ENCODE peak calls at places on chromosomes 7 and 10, in seven cellular contexts. X, Y, H, U, T, Q and B are unnamed samples.

GRCh38 chr10:7501157-7501556 is 90.3 kb upstream of the SFMBT2 start:
- DNase-seq in X (no peak), Y (no peak), H (no peak), U (no peak), T (no peak), Q (no peak), B (no peak)

GRCh38 chr10:104253106-104253505 is 1.6 kb upstream of the GSTO1 start:
- DNase-seq in X (no peak), Y (no peak), H (peak), U (no peak), T (no peak), Q (no peak), B (peak)

GRCh38 chr7:114141415-114141814 is 222.6 kb upstream of the PPP1R3A start:
- DNase-seq in X (no peak), Y (no peak), H (peak), U (no peak), T (no peak), Q (no peak), B (peak)

GRCh38 chr7:52352019-52352418 is 683.4 kb upstream of the POM121L12 start:
- DNase-seq in X (no peak), Y (no peak), H (no peak), U (no peak), T (no peak), Q (no peak), B (no peak)

GRCh38 chr7:75891815-75892411 is 13.1 kb downstream of the RHBDD2 start:
- DNase-seq in X (no peak), Y (no peak), H (no peak), U (no peak), T (no peak), Q (no peak), B (no peak)

GRCh38 chr7:55307123-55307916 is 57.8 kb upstream of the LANCL2 start:
- DNase-seq in X (no peak), Y (peak), H (peak), U (no peak), T (no peak), Q (peak), B (peak)

GRCh38 chr10:71382757-71383156 is 14.0 kb upstream of the CDH23 start:
- DNase-seq in X (no peak), Y (peak), H (no peak), U (no peak), T (no peak), Q (no peak), B (no peak)

GRCh38 chr7:17009007-17009719 is 127.4 kb upstream of the AGR3 start:
- DNase-seq in X (no peak), Y (peak), H (peak), U (no peak), T (no peak), Q (peak), B (no peak)

GRCh38 chr7:33905389-33906032 is at the start of gene BMPER:
- DNase-seq in X (peak), Y (peak), H (peak), U (peak), T (peak), Q (peak), B (peak)

GRCh38 chr7:128311003-128311402 is 32.7 kb downstream of the RBM28 start:
- DNase-seq in X (no peak), Y (peak), H (no peak), U (peak), T (no peak), Q (no peak), B (no peak)

GRCh38 chr7:96173777-96174176 is 148.1 kb downstream of the SLC25A13 start:
- DNase-seq in X (no peak), Y (no peak), H (no peak), U (no peak), T (no peak), Q (no peak), B (no peak)
- H2BK120ac ChIP-seq in X (no peak), Y (no peak), H (no peak), U (no peak), T (no peak), Q (no peak), B (no peak)

DNA sequence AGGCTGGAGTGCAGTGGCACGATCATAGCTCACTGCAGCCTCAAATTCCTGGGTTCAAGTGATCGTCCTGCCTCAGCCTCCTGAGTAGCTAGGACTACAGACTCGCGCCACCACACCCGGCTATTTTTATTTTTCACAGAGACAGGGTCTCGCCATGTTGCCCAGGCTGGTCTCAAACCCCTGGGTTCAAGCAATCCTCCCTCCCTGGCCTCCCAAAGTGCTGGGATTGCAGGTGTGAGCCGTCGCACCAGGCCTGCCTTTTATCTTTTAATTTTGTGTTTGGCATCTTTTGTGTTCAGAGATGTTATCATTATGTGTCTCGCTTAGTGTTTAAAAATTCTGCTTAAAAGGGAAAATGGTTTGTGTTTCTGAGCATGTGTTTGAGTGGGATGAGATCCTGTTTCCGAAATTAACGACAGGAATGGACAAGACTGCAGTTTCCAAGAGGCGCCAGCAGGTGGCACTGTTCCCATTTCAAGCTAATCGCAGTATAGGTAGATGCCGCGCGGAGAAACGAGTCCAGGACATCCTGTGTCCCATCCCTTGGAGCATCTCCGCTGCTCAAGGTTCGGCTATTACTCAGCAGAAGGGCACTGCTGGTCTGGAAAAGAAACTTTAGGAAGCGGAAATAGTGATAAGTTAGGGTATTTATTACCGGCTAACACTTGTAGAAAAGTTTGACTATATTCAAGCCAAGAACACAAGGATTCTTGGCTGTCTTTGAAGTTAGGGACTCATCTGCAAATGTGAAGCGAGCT is 23.0 kb upstream of the ST7 start:
- DNase-seq in X (peak), Y (peak), H (peak), U (peak), T (peak), Q (peak), B (peak)
- H2BK120ac ChIP-seq in X (no peak), Y (no peak), H (no peak), U (no peak), T (no peak), Q (no peak), B (no peak)

GRCh38 chr10:116000151-116000550 is 272.9 kb downstream of the GFRA1 start:
- DNase-seq in X (no peak), Y (no peak), H (no peak), U (no peak), T (no peak), Q (no peak), B (no peak)

GRCh38 chr10:115998301-115998700 is 274.7 kb downstream of the GFRA1 start:
- DNase-seq in X (no peak), Y (no peak), H (no peak), U (no peak), T (no peak), Q (peak), B (no peak)

GRCh38 chr10:116002735-116003134 is 270.3 kb downstream of the GFRA1 start:
- DNase-seq in X (no peak), Y (no peak), H (no peak), U (no peak), T (no peak), Q (no peak), B (no peak)

GRCh38 chr10:116001976-116002375 is 271.0 kb downstream of the GFRA1 start:
- DNase-seq in X (no peak), Y (no peak), H (no peak), U (no peak), T (no peak), Q (no peak), B (no peak)

GRCh38 chr10:116001266-116001857 is 271.6 kb downstream of the GFRA1 start:
- DNase-seq in X (no peak), Y (no peak), H (no peak), U (no peak), T (no peak), Q (no peak), B (no peak)
- H2BK120ac ChIP-seq in X (no peak), Y (no peak), H (no peak), U (no peak), T (no peak), Q (no peak), B (no peak)

DNA sequence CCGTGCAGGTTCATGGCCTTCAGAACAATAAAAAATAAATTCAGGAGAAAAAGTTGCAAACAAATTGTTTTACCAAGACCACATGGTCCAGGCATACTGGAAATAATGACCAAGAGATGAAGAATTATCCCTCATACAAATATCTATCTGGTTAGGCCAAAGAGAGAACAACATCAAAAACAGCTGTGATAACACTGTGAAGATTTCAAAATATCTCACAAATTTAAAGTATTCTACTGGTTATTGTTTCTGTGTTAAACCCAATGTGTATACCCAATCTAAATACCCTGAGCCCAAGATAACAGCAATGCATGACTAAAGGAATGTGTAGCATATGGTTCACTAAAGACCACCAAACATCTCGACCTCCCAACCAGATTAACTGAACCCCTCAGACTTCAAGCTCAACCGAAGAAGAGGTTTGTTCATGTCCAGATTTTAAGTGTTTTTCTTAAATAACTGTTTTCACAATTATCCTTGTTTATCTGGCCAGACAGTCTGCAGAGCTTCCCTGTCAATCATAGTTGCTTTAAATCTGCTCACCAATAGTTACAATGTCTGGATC is 10.9 kb downstream of the OR9A2 start:
- DNase-seq in X (no peak), Y (no peak), H (no peak), U (no peak), T (no peak), Q (peak), B (no peak)
- H2BK120ac ChIP-seq in X (no peak), Y (no peak), H (no peak), U (no peak), T (no peak), Q (no peak), B (no peak)

DNA sequence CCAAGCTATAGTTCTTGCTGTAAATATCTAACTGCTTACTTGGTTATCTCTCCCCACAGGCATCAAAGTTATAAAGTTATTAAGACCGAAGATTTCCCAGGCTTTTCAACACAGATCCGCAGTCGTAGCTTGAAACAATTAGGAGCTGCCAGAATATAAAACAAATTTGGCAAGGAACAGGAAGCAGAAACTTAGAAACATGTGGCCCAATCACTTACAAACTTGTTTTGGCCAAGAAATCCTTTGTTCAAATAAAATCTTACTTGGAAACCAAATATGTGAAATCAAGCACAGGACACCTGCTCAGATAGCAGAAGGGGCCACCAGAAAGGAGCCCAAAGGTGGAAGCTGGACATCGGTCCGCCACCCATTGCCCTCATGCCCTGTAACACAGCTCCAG is 9.0 kb downstream of the SLC16A12 start:
- DNase-seq in X (no peak), Y (no peak), H (no peak), U (no peak), T (no peak), Q (no peak), B (no peak)
- H2BK120ac ChIP-seq in X (no peak), Y (no peak), H (no peak), U (peak), T (no peak), Q (no peak), B (no peak)

GRCh38 chr10:107665459-107665858 is 501.0 kb upstream of the SORCS1 start:
- DNase-seq in X (no peak), Y (no peak), H (no peak), U (no peak), T (no peak), Q (no peak), B (no peak)
- H2BK120ac ChIP-seq in X (no peak), Y (no peak), H (no peak), U (no peak), T (no peak), Q (no peak), B (no peak)

DNA sequence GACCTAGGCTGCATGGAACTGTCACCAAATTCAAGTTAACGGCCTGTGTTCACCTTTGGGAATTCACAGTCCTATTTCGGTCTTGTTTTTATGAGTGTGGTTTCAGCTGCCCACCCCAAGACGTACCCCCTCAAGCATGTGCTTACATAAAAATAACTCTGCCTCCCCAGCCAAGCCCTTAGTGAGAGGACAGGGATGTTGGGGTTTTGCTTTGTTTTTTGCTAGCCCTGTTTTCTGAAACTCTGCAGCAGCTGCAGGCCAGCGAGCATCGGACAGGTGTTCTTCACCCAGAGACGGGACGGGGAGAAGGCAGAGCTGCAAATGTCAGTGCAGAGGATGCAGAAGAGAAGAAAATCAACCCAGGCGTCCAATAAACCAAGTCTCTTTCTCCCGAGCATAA is 13.5 kb downstream of the CHST15 start:
- DNase-seq in X (no peak), Y (no peak), H (no peak), U (no peak), T (no peak), Q (no peak), B (no peak)
- H2BK120ac ChIP-seq in X (no peak), Y (no peak), H (no peak), U (no peak), T (no peak), Q (no peak), B (no peak)